ENCODE peak calls at places on chromosomes 4 and X, in ten cellular contexts. H is heart left ventricle, M is cardiac muscle cell, S is thoracic aorta, Y is tibial artery, W is lower leg skin, N is neuronal stem cell, Z is breast epithelium, K is AG09309, B is fibroblast of lung. J is an unnamed sample.

GRCh38 chr4:139164731-139165130 is 12.3 kb downstream of the ELF2 start:
- DNase-seq in H (no peak), M (no peak), Z (no peak), S (no peak), B (no peak), W (no peak), K (no peak), N (no peak), Y (no peak), J (no peak)

GRCh38 chr4:98722000-98722399 is 63.6 kb upstream of the TSPAN5 start:
- DNase-seq in H (no peak), K (no peak), M (no peak), S (no peak), B (no peak), N (no peak), Z (no peak), Y (no peak), W (no peak), J (no peak)

GRCh38 chrX:74925210-74926088 is at the start of gene NEXMIF:
- DNase-seq in K (no peak), Z (no peak), Y (peak; percentile 63), H (no peak), S (no peak), W (no peak), N (peak; percentile 44), B (peak; percentile 1), M (peak; percentile 23), J (peak; percentile 17)

GRCh38 chr4:87880106-87880505 is 47.3 kb downstream of the MEPE start:
- DNase-seq in Y (no peak), W (no peak), M (no peak), H (no peak), S (no peak), N (no peak), B (no peak), Z (no peak), K (no peak), J (no peak)

GRCh38 chrX:69165116-69165651 is at the start of gene PJA1:
- DNase-seq in Z (peak; percentile 61), W (peak; percentile 43), H (peak; percentile 76), B (peak; percentile 71), N (no peak), Y (peak; percentile 87), S (peak; percentile 25), K (peak; percentile 14), M (peak; percentile 83), J (peak; percentile 73)

GRCh38 chrX:44155126-44155525 is 181.9 kb upstream of the NDP start:
- DNase-seq in Z (no peak), S (no peak), W (no peak), K (no peak), B (no peak), H (no peak), N (no peak), Y (no peak), M (no peak), J (no peak)

GRCh38 chr4:37815591-37815990 is 10.9 kb upstream of the PGM2 start:
- DNase-seq in B (no peak), N (no peak), H (no peak), W (no peak), M (no peak), K (no peak), Z (no peak), Y (no peak), S (no peak), J (no peak)

GRCh38 chr4:189792819-189793618 is 147.7 kb upstream of the FRG1 start:
- DNase-seq in N (peak; percentile 85), Z (peak; percentile 73), B (peak; percentile 76), K (peak; percentile 11), H (peak; percentile 71), W (peak; percentile 64), M (peak; percentile 68), S (peak; percentile 2), Y (no peak), J (peak; percentile 40)

GRCh38 chr4:23333946-23334878 is 555.6 kb downstream of the PPARGC1A start:
- DNase-seq in S (no peak), H (no peak), B (peak; percentile 98), W (no peak), Z (no peak), Y (no peak), K (no peak), M (peak; percentile 95), N (no peak), J (no peak)

GRCh38 chr4:164937576-164938270 is 39.7 kb downstream of the TRIM61 start:
- DNase-seq in M (peak; percentile 32), W (peak; percentile 25), H (no peak), Z (no peak), K (no peak), S (no peak), B (peak; percentile 50), Y (no peak), N (no peak), J (no peak)

GRCh38 chr4:184647391-184648101 is 1.7 kb downstream of the CASP3 start:
- DNase-seq in W (no peak), Y (no peak), Z (no peak), M (peak; percentile 27), B (peak; percentile 30), S (no peak), H (no peak), K (no peak), N (no peak), J (no peak)

GRCh38 chrX:133215747-133216146 is 2.4 kb downstream of the TFDP3 start:
- DNase-seq in B (peak; percentile 11), Z (peak; percentile 50), M (peak; percentile 8), H (no peak), N (peak; percentile 2), S (no peak), K (no peak), Y (no peak), W (no peak), J (no peak)

GRCh38 chr4:2942037-2942531 is 21.1 kb downstream of the NOP14 start:
- DNase-seq in H (no peak), B (no peak), Z (no peak), S (no peak), M (no peak), W (peak; percentile 13), Y (no peak), K (no peak), N (no peak), J (no peak)

GRCh38 chr4:144650311-144650820 is 4.4 kb downstream of the HHIP start:
- DNase-seq in W (no peak), K (no peak), M (no peak), Y (no peak), N (no peak), B (no peak), Z (no peak), S (no peak), H (no peak), J (no peak)
- H3K4me3 ChIP-seq in W (no peak overlapping the region), K (no peak overlapping the region), M (no peak overlapping the region), Y (no peak overlapping the region), N (no peak overlapping the region), B (no peak overlapping the region), Z (no peak overlapping the region), S (no peak overlapping the region), H (no peak overlapping the region), J (no peak overlapping the region)

GRCh38 chr4:20761382-20761781 is 61.1 kb downstream of the PACRGL start:
- DNase-seq in M (no peak), N (no peak), S (no peak), H (no peak), Z (no peak), K (no peak), B (no peak), Y (no peak), W (no peak), J (no peak)
- H3K4me3 ChIP-seq in M (no peak overlapping the region), N (no peak overlapping the region), S (no peak overlapping the region), H (no peak overlapping the region), Z (no peak overlapping the region), K (no peak overlapping the region), B (no peak overlapping the region), Y (no peak overlapping the region), W (no peak overlapping the region), J (no peak overlapping the region)

DNA sequence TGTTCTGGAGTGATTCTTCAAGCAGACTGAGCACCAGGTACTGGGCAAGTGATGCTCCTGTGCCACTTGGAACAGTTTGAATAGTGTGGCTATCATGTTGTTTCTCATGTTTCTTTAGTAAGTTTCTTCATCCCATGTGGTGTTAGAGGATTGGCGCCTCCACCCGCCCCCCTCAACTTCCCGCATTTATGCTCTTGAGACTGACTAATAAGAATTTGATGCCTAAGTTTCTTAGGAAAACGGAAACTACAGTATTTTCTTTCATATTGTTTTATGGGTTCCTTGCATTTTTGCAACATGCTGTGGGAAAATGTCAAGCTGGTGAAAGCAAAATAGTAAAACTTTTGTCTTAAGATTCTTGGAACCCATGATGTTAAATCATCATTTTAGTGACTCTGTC is 101.2 kb upstream of the SLC4A4 start:
- DNase-seq in K (no peak), H (no peak), Z (no peak), B (no peak), M (no peak), N (no peak), W (no peak), S (no peak), Y (no peak), J (no peak)
- H3K4me3 ChIP-seq in K (no peak overlapping the region), H (no peak overlapping the region), Z (no peak overlapping the region), B (no peak overlapping the region), M (no peak overlapping the region), N (no peak overlapping the region), W (no peak overlapping the region), S (no peak overlapping the region), Y (no peak overlapping the region), J (no peak overlapping the region)

GRCh38 chrX:78655642-78656041 is 3.5 kb downstream of the RTL3 start:
- DNase-seq in K (no peak), M (no peak), W (no peak), Y (no peak), Z (no peak), S (no peak), B (no peak), N (no peak), H (no peak), J (no peak)

GRCh38 chrX:78650906-78651437 is 8.2 kb downstream of the RTL3 start:
- DNase-seq in W (no peak), M (peak; percentile 68), N (no peak), H (no peak), B (peak; percentile 67), Y (no peak), K (peak; percentile 44), S (no peak), Z (no peak), J (no peak)

GRCh38 chrX:78658851-78659744 is at the start of gene RTL3:
- DNase-seq in H (no peak), Y (no peak), W (no peak), S (no peak), Z (no peak), M (peak; percentile 82), N (no peak), B (peak; percentile 56), K (peak; percentile 69), J (no peak)

DNA sequence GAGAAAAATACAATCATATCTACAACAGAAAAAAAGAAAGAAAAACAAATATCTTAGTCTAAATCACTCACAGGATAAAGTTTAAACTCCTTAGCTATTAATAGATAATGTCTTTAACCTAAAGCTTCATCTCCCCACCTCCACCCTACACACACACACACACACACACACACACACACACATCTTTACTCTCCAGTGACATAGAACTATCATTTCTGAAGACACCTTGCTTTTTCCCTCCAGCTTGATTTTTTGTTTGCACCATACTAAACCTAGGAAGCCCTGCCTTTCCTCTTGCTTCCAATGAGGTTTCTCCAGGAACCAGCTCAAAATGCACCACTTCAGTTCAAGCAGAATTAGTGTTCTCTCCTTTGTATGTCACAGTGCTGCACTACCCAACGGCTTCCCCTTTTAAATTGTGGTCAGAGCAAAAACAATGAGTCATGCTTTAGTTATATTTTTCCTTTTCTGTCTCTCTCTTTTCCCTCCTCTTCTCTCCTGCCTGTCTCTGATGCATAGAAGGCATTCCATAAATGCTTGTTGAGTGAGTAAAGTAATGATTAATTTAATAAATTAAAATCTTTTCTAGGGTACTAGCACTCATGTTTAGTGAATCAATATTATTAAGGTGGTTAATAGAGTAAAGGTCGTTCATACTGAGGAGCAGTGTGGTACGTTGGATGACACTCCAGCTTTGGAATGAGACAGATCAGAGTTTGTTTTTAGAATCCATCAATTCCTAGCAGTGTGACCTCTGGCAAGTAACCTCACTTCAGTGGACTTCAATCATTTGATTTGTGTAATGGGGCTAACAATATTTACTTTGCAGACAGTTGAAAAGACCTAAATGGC is 5.9 kb downstream of the RTL3 start:
- DNase-seq in Z (no peak), Y (no peak), N (no peak), M (peak; percentile 84), H (no peak), S (no peak), B (peak; percentile 75), K (peak; percentile 31), W (no peak), J (no peak)
- H3K4me3 ChIP-seq in Z (no peak overlapping the region), Y (no peak overlapping the region), N (no peak overlapping the region), M (no peak overlapping the region), H (no peak overlapping the region), S (no peak overlapping the region), B (no peak overlapping the region), K (no peak overlapping the region), W (no peak overlapping the region), J (no peak overlapping the region)

J was measured in uterus.